ENCODE peak calls at places on chromosomes 16 and 17, in ten cellular contexts. Q is heart right ventricle; M is stimulated activated CD4-positive, alpha-beta T cell treated with anti-CD3 and anti-CD28 coated beads, Interleukin-12 subunit alpha, Interleukin-12 subunit beta, amount 100 ng/mL, for 24 hours; G is non-pigmented ciliary epithelial cell; C is putamen; R is T-helper 1 cell; O is fibroblast of the conjunctiva; P is effector CD4-positive, alpha-beta T cell; Z is Caco-2; H is amniotic stem cell. V is an unnamed sample.
A peak's percentile ranks its signal among the peaks of the same experiment; 100 is the strongest.

GRCh38 chr16:49929606-49930005 is 73.7 kb upstream of the ZNF423 start:
- DNase-seq in Q (no peak), M (no peak), G (no peak), C (no peak), R (no peak), O (no peak), P (no peak), Z (no peak), H (no peak), V (no peak)

GRCh38 chr16:74661064-74661463 is 5.6 kb downstream of the RFWD3 start:
- DNase-seq in Q (no peak), M (no peak), G (no peak), C (no peak), R (no peak), O (no peak), P (no peak), Z (no peak), H (no peak), V (no peak)

GRCh38 chr16:24819462-24820040 is 26.2 kb upstream of the SLC5A11 start:
- DNase-seq in Q (no peak), M (no peak), G (no peak), C (no peak), R (no peak), O (no peak), P (no peak), Z (no peak), H (no peak), V (no peak)

GRCh38 chr16:87304951-87305350 is 12.2 kb downstream of the C16orf95 start:
- DNase-seq in Q (no peak), M (no peak), G (no peak), C (no peak), R (no peak), O (no peak), P (no peak), Z (no peak), H (no peak), V (no peak)

GRCh38 chr16:17105239-17105721 is 365.5 kb downstream of the XYLT1 start:
- DNase-seq in Q (no peak), M (no peak), G (no peak), C (no peak), R (no peak), O (no peak), P (no peak), Z (no peak), H (no peak), V (no peak)

GRCh38 chr16:23700509-23700908 is 12.5 kb downstream of the ERN2 start:
- DNase-seq in Q (no peak), M (no peak), G (no peak), C (no peak), R (no peak), O (no peak), P (no peak), Z (peak; percentile 10), H (no peak), V (no peak)

GRCh38 chr17:63917646-63918045 is 993 bp downstream of the GH1 start:
- DNase-seq in Q (no peak), M (no peak), G (no peak), C (no peak), R (no peak), O (no peak), P (no peak), Z (no peak), H (no peak), V (no peak)

GRCh38 chr17:2560658-2561057 is 32.8 kb upstream of the PAFAH1B1 start:
- DNase-seq in Q (no peak), M (no peak), G (no peak), C (no peak), R (no peak), O (no peak), P (no peak), Z (no peak), H (no peak), V (no peak)

GRCh38 chr17:4537451-4538235 is 17.5 kb downstream of the MYBBP1A start:
- DNase-seq in Q (peak; percentile 41), M (no peak), G (no peak), C (peak; percentile 88), R (no peak), O (no peak), P (no peak), Z (no peak), H (no peak), V (no peak)

GRCh38 chr17:12548558-12548957 is 117.1 kb upstream of the MYOCD start:
- DNase-seq in Q (no peak), M (no peak), G (no peak), C (no peak), R (no peak), O (no peak), P (no peak), Z (no peak), H (no peak), V (no peak)

V was measured in NCI-H187.